ENCODE peak calls at places on chromosomes 11 and 22, in nine cellular contexts. A is AG04450, G is HEK293T, L is mucosa of descending colon, R is uterus, P is NCI-H2081, K is GDM1, M is A172, C is hippocampal formation. F is an unnamed sample.

GRCh38 chr11:6667733-6668374 is 12.2 kb upstream of the DCHS1 start:
- DNase-seq in G (peak), R (no peak), A (no peak), M (peak), C (no peak), P (no peak), L (no peak), K (no peak), F (peak)

GRCh38 chr22:46561435-46561905 is 24.1 kb upstream of the CELSR1 start:
- DNase-seq in R (no peak), G (peak), K (no peak), A (no peak), P (peak), L (no peak), M (peak), C (no peak), F (no peak)

GRCh38 chr11:69463181-69463891 is 18.1 kb upstream of the LINC01488 start:
- DNase-seq in A (peak), P (no peak), C (no peak), G (no peak), K (no peak), R (no peak), L (no peak), M (no peak), F (no peak)

GRCh38 chr11:69194956-69195355 is 39.2 kb downstream of the SMIM38 start:
- DNase-seq in L (no peak), G (no peak), K (no peak), A (no peak), P (no peak), R (no peak), C (no peak), M (no peak), F (no peak)

GRCh38 chr22:29199702-29200400 is 5.8 kb upstream of the EMID1 start:
- DNase-seq in R (no peak), K (no peak), P (no peak), L (no peak), G (peak), C (no peak), M (no peak), A (no peak), F (no peak)

GRCh38 chr11:83566948-83567347 is 280.8 kb upstream of the CCDC90B start:
- DNase-seq in A (no peak), C (no peak), R (no peak), P (no peak), G (no peak), L (no peak), M (peak), K (no peak), F (no peak)

GRCh38 chr22:31093956-31094622 is 13.0 kb downstream of the SMTN start:
- DNase-seq in A (no peak), M (no peak), C (no peak), K (no peak), R (peak), G (no peak), L (no peak), P (no peak), F (no peak)

GRCh38 chr22:30129636-30130035 is 49.4 kb downstream of the HORMAD2 start:
- DNase-seq in P (no peak), R (no peak), K (no peak), L (no peak), G (no peak), C (no peak), M (no peak), A (no peak), F (no peak)

GRCh38 chr11:88535916-88536547 is 198.5 kb upstream of the CTSC start:
- DNase-seq in M (peak), A (peak), P (peak), C (no peak), L (no peak), R (no peak), K (no peak), G (no peak), F (no peak)

GRCh38 chr11:31955838-31956237 is 135.0 kb upstream of the RCN1 start:
- DNase-seq in K (no peak), R (no peak), G (no peak), C (no peak), L (no peak), A (no peak), P (no peak), M (no peak), F (no peak)

GRCh38 chr11:2576116-2576515 is 123.7 kb downstream of the KCNQ1OT1 start:
- DNase-seq in R (peak), P (no peak), L (peak), A (no peak), G (no peak), M (no peak), K (no peak), C (no peak), F (no peak)

GRCh38 chr11:34234086-34234740 is 123.6 kb downstream of the ABTB2 start:
- DNase-seq in P (no peak), G (no peak), K (peak), A (no peak), L (peak), R (peak), M (peak), C (no peak), F (peak)

GRCh38 chr11:124798991-124799383 is 1.2 kb downstream of the MSANTD2 start:
- DNase-seq in K (no peak), L (no peak), G (peak), R (no peak), M (peak), C (no peak), A (peak), P (no peak), F (no peak)

GRCh38 chr22:27804016-27804415 is 2.5 kb upstream of the MN1 start:
- DNase-seq in R (peak), G (no peak), P (no peak), A (no peak), K (no peak), L (no peak), M (no peak), C (no peak), F (no peak)

GRCh38 chr22:37996515-37997246 is 12.3 kb upstream of the SOX10 start:
- DNase-seq in L (no peak), P (no peak), K (no peak), A (no peak), G (no peak), R (no peak), C (no peak), M (no peak), F (no peak)

GRCh38 chr11:127334466-127334865 is 333.9 kb upstream of the KIRREL3 start:
- DNase-seq in R (no peak), M (no peak), A (no peak), L (no peak), G (no peak), C (no peak), K (no peak), P (no peak), F (no peak)

GRCh38 chr11:19441752-19442553 is 201.2 kb upstream of the E2F8 start:
- DNase-seq in A (peak), C (no peak), L (no peak), R (no peak), P (no peak), M (peak), K (no peak), G (peak), F (no peak)